ENCODE peak calls at places on chromosomes 16 and 17, in ten cellular contexts. One of them, this sample, is unnamed.

GRCh38 chr17:76452102-76452645 is 778 bp downstream of the UBE2O start:
- DNase-seq in activated CD4-positive, alpha-beta T cell treated with anti-CD3 and anti-CD28 coated beads, Interleukin-2, amount 50 U/mL, for 1 hour: peak
- DNase-seq in LoVo: no peak
- DNase-seq in ELR: peak
- DNase-seq in cardiac fibroblast: no peak
- DNase-seq in H9: no peak
- DNase-seq in memory B cell: peak
- DNase-seq in left cardiac atrium: no peak
- DNase-seq in HT1080: no peak
- DNase-seq in RWPE1: no peak
- DNase-seq in this sample: no peak

GRCh38 chr17:79002796-79003593 is 6.6 kb downstream of the CANT1 start:
- DNase-seq in ELR: no peak
- DNase-seq in H9: no peak
- DNase-seq in RWPE1: no peak
- DNase-seq in memory B cell: no peak
- DNase-seq in HT1080: no peak
- DNase-seq in cardiac fibroblast: no peak
- DNase-seq in LoVo: no peak
- DNase-seq in activated CD4-positive, alpha-beta T cell treated with anti-CD3 and anti-CD28 coated beads, Interleukin-2, amount 50 U/mL, for 1 hour: no peak
- DNase-seq in left cardiac atrium: no peak
- DNase-seq in this sample: no peak

GRCh38 chr16:48441106-48441505 is 55.9 kb upstream of the SIAH1 start:
- DNase-seq in activated CD4-positive, alpha-beta T cell treated with anti-CD3 and anti-CD28 coated beads, Interleukin-2, amount 50 U/mL, for 1 hour: no peak
- DNase-seq in cardiac fibroblast: no peak
- DNase-seq in memory B cell: no peak
- DNase-seq in ELR: no peak
- DNase-seq in LoVo: no peak
- DNase-seq in left cardiac atrium: no peak
- DNase-seq in H9: no peak
- DNase-seq in RWPE1: no peak
- DNase-seq in HT1080: no peak
- DNase-seq in this sample: no peak

GRCh38 chr17:76032073-76032779 is 5.1 kb upstream of the EVPL start:
- DNase-seq in LoVo: no peak
- DNase-seq in RWPE1: no peak
- DNase-seq in ELR: no peak
- DNase-seq in cardiac fibroblast: no peak
- DNase-seq in HT1080: no peak
- DNase-seq in left cardiac atrium: no peak
- DNase-seq in activated CD4-positive, alpha-beta T cell treated with anti-CD3 and anti-CD28 coated beads, Interleukin-2, amount 50 U/mL, for 1 hour: no peak
- DNase-seq in memory B cell: no peak
- DNase-seq in H9: no peak
- DNase-seq in this sample: no peak

GRCh38 chr17:62668091-62668804 is 40.8 kb downstream of the MRC2 start:
- DNase-seq in HT1080: no peak
- DNase-seq in ELR: peak
- DNase-seq in cardiac fibroblast: peak
- DNase-seq in RWPE1: peak
- DNase-seq in memory B cell: no peak
- DNase-seq in left cardiac atrium: no peak
- DNase-seq in activated CD4-positive, alpha-beta T cell treated with anti-CD3 and anti-CD28 coated beads, Interleukin-2, amount 50 U/mL, for 1 hour: no peak
- DNase-seq in H9: no peak
- DNase-seq in LoVo: no peak
- DNase-seq in this sample: no peak

GRCh38 chr17:68790481-68790880 is 164.7 kb downstream of the ABCA8 start:
- DNase-seq in LoVo: no peak
- DNase-seq in left cardiac atrium: no peak
- DNase-seq in activated CD4-positive, alpha-beta T cell treated with anti-CD3 and anti-CD28 coated beads, Interleukin-2, amount 50 U/mL, for 1 hour: no peak
- DNase-seq in HT1080: no peak
- DNase-seq in RWPE1: no peak
- DNase-seq in ELR: no peak
- DNase-seq in memory B cell: no peak
- DNase-seq in H9: no peak
- DNase-seq in cardiac fibroblast: peak
- DNase-seq in this sample: no peak

GRCh38 chr17:82092628-82092994 is 5.4 kb downstream of the FASN start:
- DNase-seq in HT1080: no peak
- DNase-seq in left cardiac atrium: peak
- DNase-seq in LoVo: no peak
- DNase-seq in ELR: no peak
- DNase-seq in activated CD4-positive, alpha-beta T cell treated with anti-CD3 and anti-CD28 coated beads, Interleukin-2, amount 50 U/mL, for 1 hour: no peak
- DNase-seq in memory B cell: no peak
- DNase-seq in cardiac fibroblast: no peak
- DNase-seq in H9: no peak
- DNase-seq in RWPE1: no peak
- DNase-seq in this sample: no peak

GRCh38 chr16:25006504-25007055 is 8.6 kb downstream of the ARHGAP17 start:
- DNase-seq in cardiac fibroblast: peak
- DNase-seq in memory B cell: no peak
- DNase-seq in HT1080: no peak
- DNase-seq in RWPE1: no peak
- DNase-seq in ELR: peak
- DNase-seq in H9: no peak
- DNase-seq in LoVo: no peak
- DNase-seq in activated CD4-positive, alpha-beta T cell treated with anti-CD3 and anti-CD28 coated beads, Interleukin-2, amount 50 U/mL, for 1 hour: no peak
- DNase-seq in left cardiac atrium: no peak
- DNase-seq in this sample: no peak

GRCh38 chr17:8966926-8967325 is 1.4 kb upstream of the PIK3R5 start:
- DNase-seq in HT1080: no peak
- DNase-seq in memory B cell: no peak
- DNase-seq in left cardiac atrium: no peak
- DNase-seq in ELR: no peak
- DNase-seq in activated CD4-positive, alpha-beta T cell treated with anti-CD3 and anti-CD28 coated beads, Interleukin-2, amount 50 U/mL, for 1 hour: no peak
- DNase-seq in H9: no peak
- DNase-seq in LoVo: no peak
- DNase-seq in RWPE1: no peak
- DNase-seq in cardiac fibroblast: no peak
- DNase-seq in this sample: no peak

GRCh38 chr17:67200727-67201301 is 44.2 kb downstream of the HELZ start:
- DNase-seq in left cardiac atrium: no peak
- DNase-seq in RWPE1: peak
- DNase-seq in cardiac fibroblast: peak
- DNase-seq in LoVo: no peak
- DNase-seq in activated CD4-positive, alpha-beta T cell treated with anti-CD3 and anti-CD28 coated beads, Interleukin-2, amount 50 U/mL, for 1 hour: no peak
- DNase-seq in ELR: peak
- DNase-seq in memory B cell: no peak
- DNase-seq in H9: no peak
- DNase-seq in HT1080: no peak
- DNase-seq in this sample: no peak

This sample was measured in activated T-cell treated with anti-CD3 and anti-CD28 coated beads, Interleukin-2, amount 50 U/mL, for 72 hours.